ENCODE peak calls at places on chromosomes 11 and 22, in seven cellular contexts. F is mesenchymal stem cell, K is HepG2, T is neural progenitor cell, E is GM23248, S is mammary epithelial cell, O is fibroblast of lung. R is an unnamed sample.

GRCh38 chr11:27410301-27410700 is 47.3 kb upstream of the CCDC34 start:
- DNase-seq in F (no peak), O (peak), E (no peak), T (no peak), K (no peak), S (no peak), R (no peak)

GRCh38 chr11:112826788-112827187 is 134.4 kb upstream of the NCAM1 start:
- DNase-seq in O (no peak), F (no peak), K (no peak), T (no peak), E (no peak), S (no peak), R (no peak)

GRCh38 chr11:86624366-86624765 is 48.0 kb downstream of the ME3 start:
- DNase-seq in T (no peak), S (no peak), E (peak), K (no peak), F (peak), O (no peak), R (no peak)

GRCh38 chr11:67614730-67615454 is 8.2 kb downstream of the NDUFV1 start:
- DNase-seq in T (no peak), K (no peak), O (no peak), E (no peak), S (no peak), F (no peak), R (no peak)

GRCh38 chr11:66131937-66132632 is 62.0 kb downstream of the PACS1 start:
- DNase-seq in F (no peak), O (no peak), K (no peak), E (no peak), T (no peak), S (no peak), R (no peak)

GRCh38 chr11:76232026-76232665 is 25.8 kb upstream of the WNT11 start:
- DNase-seq in O (no peak), T (no peak), E (no peak), S (no peak), F (no peak), K (no peak), R (no peak)

GRCh38 chr11:3853935-3854659 is 1.4 kb upstream of the STIM1 start:
- DNase-seq in F (no peak), O (no peak), T (no peak), K (no peak), E (no peak), S (peak), R (no peak)

GRCh38 chr11:68843052-68843561 is 1.4 kb upstream of the CPT1A start:
- DNase-seq in K (no peak), O (peak), S (no peak), T (peak), E (peak), F (peak), R (no peak)

GRCh38 chr11:92828576-92828975 is 140.9 kb upstream of the MTNR1B start:
- DNase-seq in E (no peak), S (no peak), O (no peak), F (no peak), K (no peak), T (peak), R (no peak)

GRCh38 chr11:27485930-27486773 is 13.6 kb upstream of the LGR4 start:
- DNase-seq in F (peak), K (peak), T (peak), S (peak), E (peak), O (peak), R (no peak)

GRCh38 chr11:36500315-36500721 is 9.8 kb downstream of the TRAF6 start:
- DNase-seq in E (peak), F (peak), K (no peak), O (peak), S (peak), T (peak), R (peak)

GRCh38 chr11:122748968-122749687 is 89.2 kb upstream of the CRTAM start:
- DNase-seq in K (no peak), O (peak), F (peak), E (peak), S (peak), T (no peak), R (peak)

GRCh38 chr11:68463714-68464113 is 3.2 kb downstream of the PPP6R3 start:
- DNase-seq in K (no peak), E (no peak), F (no peak), O (no peak), T (no peak), S (no peak), R (no peak)

GRCh38 chr22:40202225-40202944 is 24.7 kb downstream of the TNRC6B start:
- DNase-seq in S (no peak), E (no peak), T (no peak), K (no peak), F (peak), O (peak), R (no peak)

GRCh38 chr11:112627588-112628045 is 333.6 kb upstream of the NCAM1 start:
- DNase-seq in F (no peak), O (no peak), E (no peak), T (no peak), S (peak), K (no peak), R (no peak)

GRCh38 chr11:64858467-64859401 is 14.3 kb upstream of the CDC42BPG start:
- DNase-seq in E (no peak), K (no peak), S (no peak), O (no peak), T (no peak), F (no peak), R (no peak)

GRCh38 chr11:43765194-43765593 is 84.7 kb downstream of the HSD17B12 start:
- DNase-seq in O (no peak), T (no peak), F (no peak), K (no peak), S (no peak), E (peak), R (no peak)

GRCh38 chr11:84775503-84775902 is 851.6 kb downstream of the DLG2 start:
- DNase-seq in K (no peak), O (no peak), F (no peak), S (no peak), E (no peak), T (no peak), R (no peak)

GRCh38 chr11:66420671-66421476 is at the start of gene NPAS4:
- DNase-seq in S (no peak), E (no peak), F (no peak), K (no peak), T (peak), O (no peak), R (no peak)

GRCh38 chr11:113732092-113732491 is 26.0 kb upstream of the TMPRSS5 start:
- DNase-seq in O (no peak), K (no peak), F (no peak), T (no peak), S (no peak), E (no peak), R (no peak)

DNA sequence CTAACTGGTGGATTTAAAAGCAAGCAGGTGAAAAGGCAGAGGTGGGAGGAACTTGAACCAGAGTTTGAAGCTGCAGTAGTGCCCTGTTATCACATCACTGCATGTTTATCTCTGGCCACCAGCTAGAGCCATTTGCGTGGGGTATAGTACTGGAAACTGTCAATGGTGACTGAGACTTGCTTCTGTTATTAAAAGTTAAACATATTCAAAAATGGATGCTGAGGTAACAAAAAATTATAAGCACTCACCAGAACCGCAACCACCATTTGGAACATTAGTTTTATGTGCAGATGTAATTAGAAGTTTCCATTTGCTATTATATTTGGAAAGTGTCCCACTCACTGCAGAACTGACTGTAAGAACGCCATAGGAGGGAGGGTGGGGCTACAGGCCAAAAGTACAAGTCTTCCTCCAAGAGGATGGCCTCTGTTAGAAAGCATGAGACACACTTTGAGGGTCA is 1.2 kb upstream of the CD59 start:
- DNase-seq in K (no peak), E (peak), S (no peak), O (peak), T (no peak), F (no peak), R (no peak)
- H3K9ac ChIP-seq in K (peak), E (peak), S (peak), O (no peak), T (no peak), F (peak), R (peak)

GRCh38 chr11:33383075-33383919 is 126.1 kb downstream of the HIPK3 start:
- DNase-seq in F (no peak), K (no peak), S (no peak), E (no peak), O (no peak), T (no peak), R (no peak)
- H3K4me3 ChIP-seq in F (no peak), K (no peak), S (no peak), E (no peak), O (no peak), T (no peak), R (no peak)

GRCh38 chr11:62622476-62622875 is 690 bp upstream of the B3GAT3 start:
- DNase-seq in E (no peak), K (no peak), T (peak), F (no peak), O (no peak), S (no peak), R (no peak)
- H3K9ac ChIP-seq in E (peak), K (peak), T (no peak), F (peak), O (no peak), S (peak), R (peak)

GRCh38 chr11:73645972-73646631 is at the start of gene PLEKHB1:
- DNase-seq in F (no peak), S (no peak), E (no peak), O (no peak), K (no peak), T (peak), R (no peak)
- H3K4me3 ChIP-seq in F (peak), S (no peak), E (no peak), O (no peak), K (peak), T (peak), R (no peak)

GRCh38 chr22:26586556-26587325 is 3.2 kb downstream of the TPST2 start:
- DNase-seq in S (no peak), K (no peak), O (no peak), T (no peak), E (no peak), F (no peak), R (no peak)
- H3K9ac ChIP-seq in S (no peak), K (no peak), O (no peak), T (no peak), E (no peak), F (no peak), R (no peak)

DNA sequence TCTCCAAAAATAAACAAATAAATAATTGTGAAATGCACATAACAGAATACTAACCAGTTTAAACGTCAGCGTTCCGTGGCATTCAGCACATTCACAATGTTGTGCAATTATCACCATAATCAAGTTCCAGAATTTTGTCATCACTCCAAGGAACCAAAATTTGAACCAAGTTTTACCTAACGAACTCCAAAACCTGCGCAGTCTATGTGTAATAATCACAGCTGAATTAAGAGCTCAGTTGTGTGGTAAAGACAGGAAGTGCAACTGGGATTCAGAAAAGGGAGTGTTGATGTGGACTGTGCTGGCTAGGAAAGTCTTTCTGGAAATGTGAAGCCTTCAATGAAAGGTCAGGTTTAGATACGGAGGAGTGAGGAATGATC is 5.4 kb upstream of the MCAM start:
- DNase-seq in F (peak), O (peak), T (no peak), K (no peak), S (no peak), E (no peak), R (no peak)
- H3K4me3 ChIP-seq in F (no peak), O (no peak), T (no peak), K (peak), S (no peak), E (no peak), R (no peak)

DNA sequence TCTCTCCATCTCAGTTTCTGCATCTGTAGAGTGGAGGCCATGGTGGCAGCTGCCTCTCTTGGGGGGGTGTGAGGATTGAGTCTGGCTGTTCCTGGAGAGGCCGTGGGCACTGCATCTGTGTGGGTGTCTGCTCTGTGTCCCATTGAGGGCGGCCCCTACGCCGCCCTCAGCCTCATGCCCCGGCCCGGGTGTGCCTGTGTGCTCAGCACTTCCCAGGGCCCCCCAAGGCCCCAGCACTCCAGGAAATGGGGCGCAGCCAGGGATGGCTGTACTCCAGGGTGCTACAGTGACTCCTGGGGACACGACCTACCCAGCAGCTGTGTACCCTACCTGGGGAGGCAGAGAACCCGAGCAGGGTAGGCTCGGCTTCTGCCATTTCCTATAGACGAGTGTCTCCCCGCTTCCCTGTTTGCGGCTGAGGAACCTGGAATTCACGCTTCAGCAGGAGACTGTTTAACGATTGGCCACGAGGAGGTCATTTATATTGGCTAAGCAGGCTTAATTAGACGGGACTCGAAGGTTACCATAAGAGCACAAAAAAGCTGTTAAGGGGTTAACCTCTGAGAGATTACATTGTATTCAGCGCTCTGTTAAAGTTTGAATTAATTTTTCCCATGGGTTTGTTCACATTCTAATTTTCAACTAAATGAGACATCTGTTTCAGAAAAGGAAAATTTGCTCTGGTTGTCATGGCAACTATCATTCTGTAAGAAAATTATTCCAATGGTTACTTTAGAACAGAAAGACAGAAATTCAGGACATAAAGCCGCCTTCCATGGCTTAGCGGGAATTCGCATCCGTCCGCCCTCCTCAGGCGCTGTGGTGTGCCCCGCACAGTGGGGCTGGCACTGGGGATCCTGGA is 76.4 kb downstream of the MPPED1 start:
- DNase-seq in T (peak), E (no peak), S (no peak), O (no peak), K (no peak), F (no peak), R (no peak)
- H3K9ac ChIP-seq in T (no peak), E (no peak), S (no peak), O (no peak), K (no peak), F (no peak), R (no peak)

GRCh38 chr11:17544181-17544622 is at the start of gene USH1C:
- DNase-seq in K (no peak), T (peak), O (no peak), S (no peak), E (no peak), F (no peak), R (no peak)

GRCh38 chr11:17543041-17543440 is 1.2 kb downstream of the USH1C start:
- DNase-seq in T (no peak), F (no peak), S (no peak), E (no peak), K (no peak), O (no peak), R (no peak)

GRCh38 chr11:17541330-17541885 is 2.8 kb downstream of the USH1C start:
- DNase-seq in K (no peak), E (no peak), F (no peak), O (no peak), T (no peak), S (peak), R (no peak)

GRCh38 chr11:17542249-17542648 is 2.0 kb downstream of the USH1C start:
- DNase-seq in S (no peak), O (no peak), K (peak), E (no peak), T (no peak), F (no peak), R (no peak)

DNA sequence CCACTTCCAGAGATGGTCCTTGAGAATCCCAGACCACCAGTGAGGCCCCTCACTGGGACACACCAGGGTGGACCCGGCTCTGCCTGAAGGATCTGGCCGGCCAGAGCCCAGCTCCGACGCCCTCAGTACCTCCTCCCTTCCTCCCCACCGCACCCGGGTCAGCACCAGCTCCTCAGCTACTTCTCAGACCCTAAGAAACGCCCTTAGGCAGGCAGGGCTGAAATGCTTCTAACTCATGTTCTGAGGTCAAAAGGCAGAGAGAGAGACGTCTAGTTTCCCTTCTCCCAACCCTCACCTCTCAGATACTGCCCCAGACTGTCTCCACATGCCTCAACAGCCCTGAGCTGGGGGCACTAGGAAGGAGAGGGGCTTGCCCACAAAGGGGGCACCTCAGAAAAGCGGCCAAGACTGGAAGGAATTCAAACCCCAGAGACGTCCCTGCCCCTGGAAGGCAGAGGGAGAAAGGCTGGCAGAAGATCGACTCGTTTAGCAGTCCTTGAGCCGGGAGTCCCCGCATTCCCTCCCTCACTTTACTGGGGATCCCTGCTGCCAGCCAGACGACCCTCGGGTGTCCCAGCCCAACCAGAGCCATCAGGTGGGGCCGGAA is 539 bp downstream of the USH1C start:
- DNase-seq in S (no peak), E (no peak), O (no peak), K (no peak), F (no peak), T (no peak), R (no peak)
- H3K4me3 ChIP-seq in S (no peak), E (no peak), O (no peak), K (no peak), F (no peak), T (peak), R (no peak)

GRCh38 chr11:118915396-118915795 is 10.3 kb downstream of the BCL9L start:
- DNase-seq in T (no peak), O (no peak), F (no peak), S (no peak), E (no peak), K (no peak), R (no peak)
- H3K9ac ChIP-seq in T (no peak), O (no peak), F (peak), S (peak), E (peak), K (no peak), R (peak)